ENCODE peak calls at places on chromosomes 5 and 9, in nine cellular contexts. A is activated naive CD8-positive, alpha-beta T cell treated with anti-CD3 and anti-CD28 coated beads, Interleukin-2, amount 50 U/mL, for 16 hours; E is iris pigment epithelial cell; X is NCI-H1436; I is astrocyte of the cerebellum; N is NCI-H82; L is hippocampal formation; J is GM12892; F is naive thymus-derived CD8-positive, alpha-beta T cell. D is an unnamed sample.

GRCh38 chr9:124017064-124017928 is 5.7 kb downstream of the LHX2 start:
- DNase-seq in A (no peak), N (no peak), J (no peak), L (no peak), I (no peak), F (no peak), X (no peak), E (no peak), D (no peak)

GRCh38 chr5:126525630-126526245 is 69.3 kb downstream of the ALDH7A1 start:
- DNase-seq in L (no peak), I (no peak), F (no peak), A (no peak), J (no peak), N (no peak), X (no peak), E (peak; percentile 35), D (peak; percentile 89)

GRCh38 chr9:88923653-88924284 is 67.5 kb upstream of the S1PR3 start:
- DNase-seq in N (no peak), J (no peak), I (no peak), F (no peak), E (no peak), L (no peak), A (no peak), X (no peak), D (no peak)

GRCh38 chr9:102237094-102237493 is 498.6 kb upstream of the GRIN3A start:
- DNase-seq in I (no peak), X (no peak), A (no peak), L (no peak), E (no peak), F (no peak), J (no peak), N (no peak), D (no peak)

GRCh38 chr9:16787724-16788123 is 82.7 kb downstream of the BNC2 start:
- DNase-seq in L (no peak), N (no peak), X (no peak), E (peak; percentile 59), J (no peak), A (no peak), F (no peak), I (no peak), D (no peak)

GRCh38 chr9:97740848-97741821 is 44.0 kb upstream of the XPA start:
- DNase-seq in I (peak; percentile 4), X (peak; percentile 67), J (peak; percentile 25), N (peak; percentile 77), A (no peak), F (peak; percentile 39), E (peak; percentile 65), L (no peak), D (peak; percentile 88)

GRCh38 chr5:131324311-131324710 is 60.5 kb downstream of the CDC42SE2 start:
- DNase-seq in E (no peak), N (no peak), L (peak; percentile 80), I (no peak), F (no peak), A (no peak), X (no peak), J (no peak), D (no peak)

GRCh38 chr5:14365831-14366435 is 215.7 kb upstream of the OTULINL start:
- DNase-seq in J (no peak), I (peak; percentile 50), A (no peak), E (peak; percentile 44), L (no peak), X (no peak), N (no peak), F (no peak), D (no peak)

GRCh38 chr9:28056466-28056865 is 483.2 kb upstream of the C9orf72 start:
- DNase-seq in N (no peak), F (no peak), J (no peak), I (no peak), L (no peak), X (no peak), E (no peak), A (no peak), D (no peak)

GRCh38 chr5:65812648-65813047 is 90.6 kb downstream of the NLN start:
- DNase-seq in N (no peak), X (no peak), E (no peak), J (no peak), A (no peak), I (no peak), L (no peak), F (no peak), D (no peak)

GRCh38 chr5:106730912-106731311 is 939.8 kb downstream of the EFNA5 start:
- DNase-seq in A (no peak), I (no peak), E (peak; percentile 1), F (no peak), J (no peak), L (no peak), N (no peak), X (no peak), D (no peak)

GRCh38 chr9:126062158-126062929 is 264.3 kb upstream of the MVB12B start:
- DNase-seq in L (no peak), I (no peak), J (no peak), E (no peak), X (no peak), F (no peak), N (no peak), A (no peak), D (no peak)

GRCh38 chr5:175821790-175822211 is 49.6 kb upstream of the CPLX2 start:
- DNase-seq in J (no peak), A (no peak), F (no peak), E (peak; percentile 24), N (no peak), I (no peak), L (no peak), X (no peak), D (no peak)

GRCh38 chr5:55665065-55665464 is 47.1 kb downstream of the SLC38A9 start:
- DNase-seq in A (no peak), I (no peak), F (no peak), N (no peak), L (no peak), E (peak; percentile 18), J (no peak), X (no peak), D (peak; percentile 84)

GRCh38 chr5:175823731-175824525 is 47.5 kb upstream of the CPLX2 start:
- DNase-seq in J (no peak), E (no peak), I (no peak), A (no peak), N (peak; percentile 88), L (no peak), F (no peak), X (peak; percentile 46), D (no peak)

GRCh38 chr5:89556215-89557009 is 673.4 kb upstream of the MEF2C start:
- DNase-seq in L (no peak), A (no peak), J (no peak), N (no peak), E (peak; percentile 81), F (no peak), I (peak; percentile 56), X (no peak), D (no peak)

GRCh38 chr9:126125177-126125576 is 201.5 kb upstream of the MVB12B start:
- DNase-seq in F (no peak), E (no peak), X (no peak), I (no peak), N (no peak), J (no peak), A (no peak), L (no peak), D (peak; percentile 22)

GRCh38 chr5:18653216-18653752 is 1019.0 kb downstream of the TAF11L14 start:
- DNase-seq in N (no peak), X (no peak), A (no peak), E (no peak), I (no peak), F (no peak), J (no peak), L (no peak), D (no peak)

GRCh38 chr5:138033275-138033808 is 463 bp upstream of the FAM13B start:
- DNase-seq in L (no peak), A (no peak), F (no peak), E (peak; percentile 5), N (peak; percentile 71), X (peak; percentile 43), J (no peak), I (no peak), D (no peak)

GRCh38 chr9:26504057-26504456 is 388.5 kb downstream of the CAAP1 start:
- DNase-seq in F (no peak), L (no peak), X (no peak), E (no peak), A (no peak), N (no peak), J (no peak), I (no peak), D (no peak)

GRCh38 chr5:128304121-128304520 is 220.6 kb downstream of the SLC12A2 start:
- DNase-seq in X (no peak), E (peak; percentile 97), F (no peak), N (peak; percentile 81), J (no peak), I (peak; percentile 68), A (no peak), L (no peak), D (no peak)

GRCh38 chr9:73114958-73115357 is 36.7 kb upstream of the ANXA1 start:
- DNase-seq in F (no peak), A (no peak), J (no peak), E (no peak), L (no peak), I (no peak), N (no peak), X (no peak), D (no peak)

GRCh38 chr9:112334319-112334828 is 955 bp upstream of the PTBP3 start:
- DNase-seq in N (peak; percentile 41), E (peak; percentile 36), J (no peak), X (no peak), L (no peak), F (peak; percentile 54), I (no peak), A (no peak), D (no peak)

GRCh38 chr5:150107909-150108447 is 21.6 kb upstream of the CSF1R start:
- DNase-seq in L (no peak), A (no peak), N (no peak), I (no peak), F (no peak), E (peak; percentile 70), X (no peak), J (no peak), D (no peak)

GRCh38 chr5:175795959-175796358 is 75.4 kb upstream of the CPLX2 start:
- DNase-seq in X (no peak), J (no peak), A (no peak), F (no peak), I (no peak), N (no peak), E (no peak), L (no peak), D (no peak)

GRCh38 chr5:109701779-109702178 is 12.1 kb downstream of the MAN2A1 start:
- DNase-seq in N (no peak), I (no peak), E (no peak), A (no peak), F (no peak), X (no peak), J (no peak), L (no peak), D (no peak)

GRCh38 chr5:132387649-132388117 is 18.2 kb downstream of the SLC22A5 start:
- DNase-seq in A (no peak), L (no peak), E (peak; percentile 96), N (no peak), F (no peak), I (peak; percentile 100), X (no peak), J (no peak), D (no peak)